ENCODE peak calls at places on chromosomes 5 and 9, in seven cellular contexts. J is prostate gland, Q is fibroblast of pulmonary artery, L is cardiac fibroblast, B is stomach, V is upper lobe of right lung, K is lower lobe of right lung. X is an unnamed sample.

GRCh38 chr9:911003-911402 is 65.5 kb upstream of the DMRT3 start:
- DNase-seq in J (no peak), Q (no peak), L (no peak), B (no peak), V (no peak), K (no peak), X (no peak)

GRCh38 chr9:97904725-97905124 is 17.6 kb downstream of the TRMO start:
- DNase-seq in J (no peak), Q (no peak), L (no peak), B (no peak), V (no peak), K (no peak), X (no peak)

GRCh38 chr9:124438091-124438490 is 12.2 kb upstream of the ADGRD2 start:
- DNase-seq in J (no peak), Q (no peak), L (no peak), B (no peak), V (peak), K (no peak), X (no peak)

GRCh38 chr5:1729641-1730486 is 69.8 kb downstream of the MRPL36 start:
- DNase-seq in J (peak), Q (no peak), L (no peak), B (peak), V (peak), K (peak), X (no peak)

GRCh38 chr9:96021616-96022444 is 146.3 kb downstream of the ERCC6L2 start:
- DNase-seq in J (no peak), Q (no peak), L (no peak), B (no peak), V (peak), K (no peak), X (no peak)

GRCh38 chr9:105316703-105317102 is 72.3 kb downstream of the SLC44A1 start:
- DNase-seq in J (no peak), Q (no peak), L (no peak), B (no peak), V (no peak), K (no peak), X (no peak)

GRCh38 chr9:132006657-132007370 is 72.9 kb downstream of the MED27 start:
- DNase-seq in J (peak), Q (peak), L (peak), B (no peak), V (no peak), K (no peak), X (no peak)

GRCh38 chr5:11687498-11687897 is 216.7 kb downstream of the CTNND2 start:
- DNase-seq in J (no peak), Q (no peak), L (no peak), B (no peak), V (no peak), K (no peak), X (no peak)

GRCh38 chr9:21801683-21802417 is 586 bp upstream of the MTAP start:
- DNase-seq in J (peak), Q (peak), L (peak), B (peak), V (peak), K (peak), X (no peak)

GRCh38 chr9:80188579-80188978 is 616.8 kb downstream of the TLE4 start:
- DNase-seq in J (no peak), Q (no peak), L (no peak), B (no peak), V (no peak), K (no peak), X (no peak)

GRCh38 chr5:593511-593910 is 18.6 kb upstream of the CEP72 start:
- DNase-seq in J (no peak), Q (no peak), L (no peak), B (peak), V (peak), K (no peak), X (no peak)

GRCh38 chr5:36152324-36153298 is 700 bp downstream of the SKP2 start:
- DNase-seq in J (no peak), Q (peak), L (peak), B (no peak), V (no peak), K (no peak), X (no peak)

GRCh38 chr9:106287108-106287631 is 575.8 kb upstream of the ZNF462 start:
- DNase-seq in J (no peak), Q (no peak), L (no peak), B (peak), V (no peak), K (no peak), X (no peak)

GRCh38 chr5:133041910-133042309 is 9.9 kb upstream of the HSPA4 start:
- DNase-seq in J (no peak), Q (peak), L (peak), B (no peak), V (no peak), K (no peak), X (no peak)

GRCh38 chr5:72314571-72315172 is 5.4 kb downstream of the MRPS27 start:
- DNase-seq in J (peak), Q (peak), L (peak), B (peak), V (no peak), K (no peak), X (peak)

GRCh38 chr5:126334755-126335154 is 88.5 kb upstream of the GRAMD2B start:
- DNase-seq in J (no peak), Q (no peak), L (no peak), B (no peak), V (no peak), K (no peak), X (no peak)

GRCh38 chr9:95815961-95816360 is 59.5 kb upstream of the ERCC6L2 start:
- DNase-seq in J (no peak), Q (no peak), L (no peak), B (no peak), V (no peak), K (no peak), X (no peak)

GRCh38 chr9:109166771-109167601 is at the start of gene FRRS1L:
- DNase-seq in J (no peak), Q (no peak), L (no peak), B (no peak), V (no peak), K (no peak), X (no peak)

DNA sequence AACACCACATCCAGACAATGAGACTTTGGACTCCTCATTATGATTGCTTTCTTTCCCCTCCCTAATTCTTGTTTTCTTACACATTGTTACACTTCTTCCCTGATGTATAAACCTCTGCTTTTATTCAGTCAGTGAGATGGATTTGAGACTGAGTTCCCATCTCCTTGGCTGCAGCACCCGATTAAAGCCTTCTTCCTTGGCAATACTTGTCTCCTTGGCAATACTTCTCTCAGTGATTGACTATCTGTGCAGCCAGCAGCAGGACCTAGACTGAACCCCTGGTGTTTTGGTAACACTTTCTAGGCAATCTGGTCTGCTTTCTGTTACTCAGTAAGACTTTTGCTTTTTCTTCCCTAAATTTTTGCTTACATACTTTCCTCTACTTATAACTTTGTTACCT is 492.8 kb upstream of the SMC2 start:
- DNase-seq in J (no peak), Q (no peak), L (no peak), B (no peak), V (no peak), K (no peak), X (no peak)
- TF ChIP-seq CTCF in J (no peak), Q (no peak), L (no peak), B (no peak), V (no peak), K (no peak), X (no peak)

GRCh38 chr5:177545487-177546261 is 8.7 kb downstream of the FAM193B start:
- DNase-seq in J (no peak), Q (peak), L (peak), B (peak), V (no peak), K (peak), X (no peak)
- H3K4me3 ChIP-seq in J (no peak), Q (peak), L (no peak), B (no peak), V (no peak), K (no peak), X (no peak)

DNA sequence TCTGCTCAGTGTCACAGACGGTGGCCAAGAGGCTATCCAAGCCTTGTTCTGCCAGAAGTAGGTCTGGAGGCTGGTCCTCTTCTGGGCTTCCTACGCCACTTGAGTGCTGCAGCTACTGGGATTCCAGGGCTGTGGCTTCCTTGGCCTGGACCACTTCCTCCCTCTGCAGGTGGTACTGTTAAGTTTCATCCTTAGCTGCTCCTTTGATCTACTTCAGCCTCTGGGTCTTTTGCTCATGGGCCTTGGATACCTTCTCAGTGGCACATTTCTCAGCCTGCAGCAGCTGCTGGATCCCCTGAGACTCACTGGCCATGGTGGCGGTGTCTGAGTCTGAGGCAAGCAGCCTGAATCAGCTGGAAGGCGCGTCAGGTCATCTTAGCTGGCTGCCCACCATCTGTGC is 10.3 kb downstream of the CNOT8 start:
- DNase-seq in J (no peak), Q (no peak), L (peak), B (no peak), V (no peak), K (no peak), X (no peak)
- TF ChIP-seq CTCF in J (no peak), Q (no peak), L (no peak), B (no peak), V (no peak), K (no peak), X (peak)

GRCh38 chr5:134070979-134071849 is 43.3 kb upstream of the TCF7 start:
- DNase-seq in J (no peak), Q (peak), L (no peak), B (peak), V (no peak), K (no peak), X (no peak)
- H3K4me3 ChIP-seq in J (peak), Q (peak), L (peak), B (peak), V (peak), K (peak), X (no peak)

GRCh38 chr5:60590172-60590571 is 109.8 kb downstream of the DEPDC1B start:
- DNase-seq in J (no peak), Q (no peak), L (no peak), B (no peak), V (no peak), K (no peak), X (no peak)
- TF ChIP-seq CTCF in J (no peak), Q (no peak), L (no peak), B (no peak), V (no peak), K (no peak), X (no peak)

DNA sequence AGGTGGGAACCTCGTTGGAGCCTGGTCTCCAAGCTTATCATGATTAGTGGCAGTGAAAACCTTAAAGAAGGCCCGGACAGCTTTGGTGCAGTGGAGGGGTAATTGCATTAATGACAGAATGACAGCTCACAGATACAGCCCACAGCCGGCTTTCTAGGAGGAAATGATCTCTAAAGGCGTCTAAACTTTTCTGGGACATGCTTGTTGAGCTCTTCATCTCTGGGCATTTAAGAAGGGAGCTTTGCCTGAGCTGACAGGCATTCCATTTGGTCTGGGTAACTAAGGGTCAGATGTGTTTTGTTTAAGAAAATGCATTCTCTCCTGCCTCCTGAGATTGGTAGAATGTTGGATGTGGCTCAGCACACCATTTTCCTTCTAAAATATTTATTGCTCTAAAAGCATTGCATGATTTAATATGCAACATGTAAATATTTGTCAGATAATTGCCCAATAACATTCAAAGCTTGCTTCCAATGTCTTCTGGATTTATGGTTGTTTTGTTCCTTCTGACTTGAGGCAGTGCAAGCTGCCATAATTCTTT is 4.0 kb downstream of the ANKRD33B start:
- DNase-seq in J (no peak), Q (no peak), L (peak), B (no peak), V (no peak), K (no peak), X (no peak)
- H3K4me3 ChIP-seq in J (no peak), Q (no peak), L (no peak), B (no peak), V (no peak), K (no peak), X (no peak)

X was measured in LNCaP clone FGC.